ENCODE peak calls at places on chromosomes 11 and 22, in eight cellular contexts. F is dorsolateral prefrontal cortex, R is astrocyte of the spinal cord, E is fibroblast of villous mesenchyme, M is Panc1, S is mucosa of descending colon, G is PC-9, P is NB4. X is an unnamed sample.
A peak's percentile ranks its signal among the peaks of the same experiment; 100 is the strongest.

GRCh38 chr11:126104420-126104819 is 41.8 kb upstream of the CDON start:
- DNase-seq in F (no peak), R (no peak), E (no peak), M (no peak), S (no peak), G (peak; percentile 55), P (no peak), X (no peak)

GRCh38 chr11:44568706-44569473 is 3.4 kb downstream of the CD82 start:
- DNase-seq in F (peak; percentile 65), R (peak; percentile 96), E (peak; percentile 96), M (peak; percentile 53), S (peak; percentile 67), G (peak; percentile 75), P (peak; percentile 96), X (no peak)

GRCh38 chr11:105042178-105042577 is 3.0 kb downstream of the CARD16 start:
- DNase-seq in F (no peak), R (no peak), E (no peak), M (no peak), S (no peak), G (no peak), P (no peak), X (no peak)

GRCh38 chr11:46983598-46983997 is 47.0 kb downstream of the CSTPP1 start:
- DNase-seq in F (no peak), R (no peak), E (no peak), M (no peak), S (no peak), G (no peak), P (no peak), X (no peak)

GRCh38 chr22:23237201-23237798 is 57.0 kb downstream of the BCR start:
- DNase-seq in F (peak; percentile 84), R (peak; percentile 61), E (peak; percentile 50), M (no peak), S (peak; percentile 53), G (no peak), P (no peak), X (no peak)

GRCh38 chr11:103586756-103587155 is 449.7 kb upstream of the DDI1 start:
- DNase-seq in F (no peak), R (peak; percentile 35), E (peak; percentile 4), M (no peak), S (no peak), G (peak; percentile 78), P (no peak), X (no peak)

GRCh38 chr11:65261591-65262380 is at the start of gene POLA2:
- DNase-seq in F (peak; percentile 93), R (peak; percentile 96), E (peak; percentile 96), M (peak; percentile 92), S (peak; percentile 98), G (peak; percentile 86), P (peak; percentile 97), X (peak; percentile 86)

GRCh38 chr11:61695917-61696316 is 15.7 kb downstream of the DAGLA start:
- DNase-seq in F (peak; percentile 76), R (peak; percentile 55), E (peak; percentile 70), M (no peak), S (peak; percentile 86), G (peak; percentile 91), P (peak; percentile 92), X (no peak)

GRCh38 chr11:12409621-12410005 is 32.2 kb downstream of the PARVA start:
- DNase-seq in F (no peak), R (no peak), E (peak; percentile 63), M (no peak), S (no peak), G (no peak), P (no peak), X (no peak)

GRCh38 chr11:7910389-7910788 is 20.7 kb downstream of the OR10A6 start:
- DNase-seq in F (no peak), R (no peak), E (no peak), M (no peak), S (no peak), G (peak; percentile 51), P (no peak), X (no peak)

GRCh38 chr22:22169923-22170322 is 74.7 kb upstream of the VPREB1 start:
- DNase-seq in F (no peak), R (no peak), E (no peak), M (no peak), S (no peak), G (no peak), P (no peak), X (no peak)

GRCh38 chr22:22168941-22169867 is 75.4 kb upstream of the VPREB1 start:
- DNase-seq in F (no peak), R (no peak), E (no peak), M (no peak), S (no peak), G (no peak), P (no peak), X (no peak)

GRCh38 chr22:22167791-22168189 is 76.8 kb upstream of the VPREB1 start:
- DNase-seq in F (no peak), R (no peak), E (no peak), M (no peak), S (no peak), G (no peak), P (no peak), X (peak; percentile 57)

GRCh38 chr22:22168190-22168940 is 76.2 kb upstream of the VPREB1 start:
- DNase-seq in F (no peak), R (peak; percentile 44), E (peak; percentile 39), M (no peak), S (no peak), G (no peak), P (peak; percentile 24), X (peak; percentile 90)

DNA sequence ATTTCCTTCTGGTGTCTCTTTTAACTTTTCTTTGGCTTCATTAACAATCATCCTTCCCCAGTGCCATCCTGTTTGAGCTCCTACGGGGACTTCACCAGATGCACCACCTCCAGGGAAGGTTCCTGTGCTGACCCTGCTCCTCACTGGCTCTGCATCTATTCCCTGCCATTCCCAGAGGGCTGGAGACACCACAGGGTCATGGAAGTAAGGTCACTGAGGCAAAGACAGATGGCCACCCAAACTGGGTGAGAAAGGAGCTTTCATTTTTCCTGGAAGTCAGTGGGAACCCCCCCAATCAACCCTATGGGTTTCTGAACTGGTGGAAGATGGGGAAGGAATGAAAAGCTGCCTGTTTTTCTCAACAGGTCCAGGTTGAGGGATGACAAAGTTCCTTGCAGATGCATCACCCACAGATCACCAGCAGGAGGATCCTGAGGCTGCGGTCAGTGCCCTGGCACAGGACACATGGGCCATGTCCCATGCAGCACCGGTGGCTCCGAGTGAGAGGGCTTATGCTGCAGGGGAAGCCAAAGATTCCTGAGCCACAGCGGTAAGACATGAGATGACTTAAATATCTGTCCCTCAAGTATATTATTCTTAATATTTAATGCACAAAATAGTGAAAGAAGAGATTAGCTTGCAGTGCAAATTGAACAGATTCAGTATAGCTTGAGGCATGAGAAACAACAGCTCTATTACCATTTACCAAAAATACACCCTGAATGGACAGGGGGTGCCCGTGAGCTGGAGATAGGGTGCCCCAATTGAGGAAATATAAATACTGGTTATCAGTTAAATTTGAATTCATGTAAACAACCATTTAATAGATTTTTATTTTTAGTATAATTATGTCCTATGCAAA is 73.0 kb upstream of the VPREB1 start:
- DNase-seq in F (no peak), R (no peak), E (no peak), M (no peak), S (no peak), G (no peak), P (peak; percentile 14), X (no peak)
- TF ChIP-seq CTCF in F (no peak), R (peak; percentile 47), E (peak; percentile 51), M (peak; percentile 58), S (no peak), G (peak; percentile 57), P (peak; percentile 25), X (peak; percentile 60)

DNA sequence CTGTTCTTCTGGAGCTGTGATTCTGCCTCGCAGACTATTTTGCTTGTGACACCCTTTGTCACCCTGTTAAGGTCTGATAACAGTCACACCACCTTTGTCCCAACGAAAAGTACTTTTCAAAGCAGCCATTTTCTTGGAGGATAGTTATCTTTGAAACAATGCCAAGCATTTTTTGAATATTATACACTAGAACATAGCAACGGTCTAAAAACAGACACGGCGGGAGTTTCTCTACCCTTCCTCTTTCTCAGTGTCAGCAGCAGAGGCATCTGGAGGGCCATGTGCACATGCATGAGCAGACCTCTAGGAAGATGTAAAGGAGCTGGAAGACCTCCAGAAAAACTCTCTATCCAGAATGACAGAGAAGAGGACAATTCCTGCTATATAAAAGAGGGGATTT is 86.5 kb downstream of the TRPC6 start:
- DNase-seq in F (no peak), R (peak; percentile 8), E (no peak), M (no peak), S (no peak), G (no peak), P (no peak), X (no peak)
- H3K4me3 ChIP-seq in F (no peak overlapping the region), R (no peak overlapping the region), E (no peak overlapping the region), M (no peak overlapping the region), S (no peak overlapping the region), G (no peak overlapping the region), P (no peak overlapping the region), X (no peak overlapping the region)

GRCh38 chr11:24389575-24389974 is 107.3 kb upstream of the LUZP2 start:
- DNase-seq in F (no peak), R (no peak), E (no peak), M (no peak), S (no peak), G (no peak), P (no peak), X (no peak)

GRCh38 chr11:24391165-24391564 is 105.7 kb upstream of the LUZP2 start:
- DNase-seq in F (no peak), R (peak; percentile 25), E (peak; percentile 45), M (no peak), S (no peak), G (peak; percentile 70), P (peak; percentile 50), X (no peak)

GRCh38 chr11:24383137-24383536 is 113.7 kb upstream of the LUZP2 start:
- DNase-seq in F (no peak), R (no peak), E (no peak), M (no peak), S (no peak), G (no peak), P (no peak), X (no peak)

DNA sequence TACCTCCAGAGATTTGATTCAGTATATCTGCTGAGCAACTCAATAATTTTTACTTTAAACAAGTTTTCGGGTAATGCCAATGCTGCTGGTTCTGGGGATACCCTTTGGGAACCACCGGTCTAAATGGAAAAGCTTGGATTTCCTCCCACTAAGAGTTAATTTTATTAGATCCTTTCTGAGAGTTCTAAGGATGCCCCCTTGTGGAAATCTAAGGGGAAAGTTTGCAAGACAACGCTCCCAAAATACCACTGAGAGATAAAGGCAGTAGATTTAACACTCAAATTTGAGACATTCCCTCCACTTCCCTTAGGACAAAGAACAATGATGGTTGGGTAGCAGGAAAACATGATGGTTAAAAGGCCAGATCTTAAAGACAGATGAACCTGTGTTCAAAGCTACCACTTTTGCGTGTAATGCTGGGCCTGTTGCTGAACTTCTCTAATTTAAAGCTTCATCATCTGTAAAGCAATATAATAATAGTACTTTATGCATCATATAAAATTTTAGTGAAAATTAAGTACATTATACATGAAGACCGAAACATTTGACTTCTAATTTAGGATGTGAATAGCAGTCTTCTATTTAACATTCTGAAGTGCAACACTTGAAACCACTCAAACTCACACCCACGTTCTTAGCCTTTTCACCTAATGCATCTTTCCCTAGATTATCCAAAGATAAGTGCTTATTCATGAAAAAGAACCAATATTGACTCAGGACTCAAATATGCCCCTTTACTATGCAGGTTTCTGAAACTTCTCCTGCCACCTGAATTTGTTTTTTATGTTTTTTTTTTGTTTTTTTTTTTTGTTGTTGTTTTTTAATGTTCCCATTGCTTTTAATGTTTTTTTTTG is 110.1 kb upstream of the LUZP2 start:
- DNase-seq in F (no peak), R (peak; percentile 50), E (peak; percentile 24), M (no peak), S (no peak), G (no peak), P (peak; percentile 18), X (no peak)
- TF ChIP-seq CTCF in F (peak; percentile 33), R (peak; percentile 61), E (peak; percentile 36), M (peak; percentile 34), S (no peak), G (peak; percentile 53), P (peak; percentile 19), X (no peak)

GRCh38 chr11:124867700-124868099 is 2.5 kb downstream of the ROBO3 start:
- DNase-seq in F (no peak), R (peak; percentile 33), E (peak; percentile 26), M (no peak), S (peak; percentile 39), G (no peak), P (peak; percentile 35), X (no peak)
- H3K4me3 ChIP-seq in F (no peak overlapping the region), R (no peak overlapping the region), E (no peak overlapping the region), M (no peak overlapping the region), S (no peak overlapping the region), G (no peak overlapping the region), P (no peak overlapping the region), X (no peak overlapping the region)

X was measured in GM12864.